ENCODE peak calls at places on chromosomes 5 and 9, in seven cellular contexts. P is GM03348; C is iPS DF 6.9; I is cardiac fibroblast; G is CD4-positive, CD25-positive, alpha-beta regulatory T cell; N is fibroblast of lung; W is cardiac muscle cell. Q is an unnamed sample.

GRCh38 chr9:20941177-20941690 is 90.2 kb downstream of the HACD4 start:
- DNase-seq in P (peak), C (peak), I (peak), G (peak), N (peak), W (peak), Q (peak)

GRCh38 chr9:124844291-124844690 is 9.0 kb upstream of the WDR38 start:
- DNase-seq in P (no peak), C (no peak), I (no peak), G (no peak), N (no peak), W (no peak), Q (no peak)

GRCh38 chr5:35838370-35839042 is 18.2 kb upstream of the IL7R start:
- DNase-seq in P (no peak), C (no peak), I (no peak), G (no peak), N (no peak), W (no peak), Q (no peak)

GRCh38 chr9:4086119-4087088 is 213.5 kb downstream of the GLIS3 start:
- DNase-seq in P (no peak), C (no peak), I (peak), G (no peak), N (peak), W (peak), Q (no peak)

GRCh38 chr5:3092211-3092610 is 340.7 kb upstream of the IRX2 start:
- DNase-seq in P (no peak), C (no peak), I (peak), G (no peak), N (no peak), W (no peak), Q (no peak)

GRCh38 chr9:127149463-127150390 is 27.3 kb upstream of the ANGPTL2 start:
- DNase-seq in P (no peak), C (no peak), I (no peak), G (no peak), N (no peak), W (no peak), Q (no peak)

GRCh38 chr9:127208416-127208815 is 56.2 kb upstream of the GARNL3 start:
- DNase-seq in P (no peak), C (no peak), I (no peak), G (no peak), N (no peak), W (no peak), Q (no peak)

GRCh38 chr5:1468247-1468612 is 23.0 kb upstream of the SLC6A3 start:
- DNase-seq in P (peak), C (no peak), I (peak), G (no peak), N (peak), W (peak), Q (no peak)

GRCh38 chr5:124662261-124662781 is 84.1 kb downstream of the ZNF608 start:
- DNase-seq in P (no peak), C (no peak), I (no peak), G (no peak), N (no peak), W (no peak), Q (no peak)